ENCODE peak calls at places on chromosomes 7 and 10, in six cellular contexts. I is IMR-90, C is mesenchymal stem cell, B is neuronal stem cell, L is H9, P is H1. X is an unnamed sample.

GRCh38 chr7:84216477-84216876 is 21.9 kb upstream of the SEMA3A start:
- DNase-seq in I (peak), C (no peak), B (no peak), L (no peak), P (no peak), X (no peak)

GRCh38 chr7:16270844-16271243 is 150.5 kb downstream of the CRPPA start:
- DNase-seq in I (no peak), C (no peak), B (no peak), L (no peak), P (no peak), X (peak)

GRCh38 chr10:72098301-72099053 is 10.1 kb upstream of the SPOCK2 start:
- DNase-seq in I (no peak), C (no peak), B (no peak), L (no peak), P (no peak), X (no peak)

GRCh38 chr10:78194539-78195402 is 161.1 kb downstream of the RPS24 start:
- DNase-seq in I (peak), C (no peak), B (no peak), L (no peak), P (no peak), X (peak)

GRCh38 chr10:78556-78955 is 29.5 kb upstream of the TUBB8 start:
- DNase-seq in I (no peak), C (no peak), B (no peak), L (no peak), P (no peak), X (no peak)

GRCh38 chr10:59016043-59016442 is 160.4 kb upstream of the PHYHIPL start:
- DNase-seq in I (no peak), C (no peak), B (no peak), L (no peak), P (no peak), X (peak)

GRCh38 chr7:149720372-149721083 is 52.9 kb downstream of the ZNF467 start:
- DNase-seq in I (no peak), C (no peak), B (no peak), L (peak), P (no peak), X (peak)

GRCh38 chr7:151813445-151813844 is 63.5 kb downstream of the PRKAG2 start:
- DNase-seq in I (no peak), C (no peak), B (no peak), L (no peak), P (no peak), X (no peak)

GRCh38 chr7:139562491-139562890 is 39.0 kb downstream of the CLEC2L start:
- DNase-seq in I (no peak), C (no peak), B (no peak), L (no peak), P (no peak), X (no peak)

GRCh38 chr7:74587435-74588126 is 69.9 kb upstream of the GTF2I start:
- DNase-seq in I (peak), C (peak), B (no peak), L (peak), P (peak), X (peak)

GRCh38 chr10:108204528-108205313 is 1040.2 kb upstream of the SORCS1 start:
- DNase-seq in I (no peak), C (no peak), B (peak), L (peak), P (no peak), X (peak)

DNA sequence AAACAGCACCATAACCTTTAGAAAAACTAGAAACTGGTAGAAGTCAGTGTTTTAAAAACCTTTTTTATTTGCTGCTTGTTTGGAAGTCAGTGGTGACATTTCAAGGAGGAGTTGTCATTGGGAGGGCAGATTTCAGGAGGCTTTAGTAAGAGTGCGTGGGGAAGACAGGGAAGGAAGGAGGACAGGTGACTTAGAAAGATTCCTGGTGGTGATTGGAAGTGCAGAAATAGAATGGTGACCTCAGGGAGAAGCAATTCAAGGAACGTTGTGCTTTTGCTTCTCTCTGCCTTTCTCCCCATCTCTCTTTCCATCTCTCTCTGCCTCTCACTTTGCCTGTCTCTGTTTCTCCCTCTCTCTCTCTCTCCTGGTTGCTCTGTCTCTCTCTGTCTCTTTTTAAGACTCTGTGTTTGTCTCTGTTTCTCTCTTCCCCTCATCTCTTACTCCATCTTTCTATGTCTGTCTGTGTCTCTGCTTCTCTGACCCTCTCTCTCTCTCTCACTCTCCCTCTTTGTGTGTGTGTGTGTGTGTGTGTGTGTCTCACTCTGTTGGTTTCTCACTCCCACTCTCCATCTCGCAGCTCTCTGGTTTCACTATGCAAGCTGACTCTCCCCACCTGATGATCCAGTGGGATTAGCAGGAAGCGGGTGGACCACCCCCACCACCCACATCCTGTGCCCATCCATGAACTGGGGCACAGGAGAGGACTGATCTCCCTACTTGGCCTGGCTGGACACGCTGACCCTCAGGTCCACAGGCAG is 10.9 kb upstream of the PFKP start:
- DNase-seq in I (peak), C (peak), B (no peak), L (no peak), P (no peak), X (peak)
- H2BK15ac ChIP-seq in I (peak), C (no peak), B (peak), L (no peak), P (no peak), X (no peak)

GRCh38 chr10:80460399-80461207 is 6.5 kb downstream of the TSPAN14 start:
- DNase-seq in I (peak), C (no peak), B (no peak), L (peak), P (peak), X (peak)
- H3K18ac ChIP-seq in I (no peak), C (peak), B (peak), L (no peak), P (peak), X (peak)

GRCh38 chr7:41030673-41031072 is 672.2 kb downstream of the INHBA start:
- DNase-seq in I (peak), C (peak), B (no peak), L (no peak), P (no peak), X (no peak)

GRCh38 chr7:41029072-41029492 is 673.8 kb downstream of the INHBA start:
- DNase-seq in I (peak), C (peak), B (no peak), L (no peak), P (no peak), X (peak)

GRCh38 chr7:41024126-41024525 is 678.8 kb downstream of the INHBA start:
- DNase-seq in I (no peak), C (no peak), B (no peak), L (no peak), P (no peak), X (no peak)

GRCh38 chr7:41028591-41028990 is 674.3 kb downstream of the INHBA start:
- DNase-seq in I (no peak), C (no peak), B (no peak), L (no peak), P (no peak), X (no peak)

GRCh38 chr7:41027428-41028115 is 675.3 kb downstream of the INHBA start:
- DNase-seq in I (peak), C (peak), B (no peak), L (no peak), P (no peak), X (peak)
- H4K8ac ChIP-seq in I (peak), C (peak), B (no peak), L (no peak), P (no peak), X (no peak)

DNA sequence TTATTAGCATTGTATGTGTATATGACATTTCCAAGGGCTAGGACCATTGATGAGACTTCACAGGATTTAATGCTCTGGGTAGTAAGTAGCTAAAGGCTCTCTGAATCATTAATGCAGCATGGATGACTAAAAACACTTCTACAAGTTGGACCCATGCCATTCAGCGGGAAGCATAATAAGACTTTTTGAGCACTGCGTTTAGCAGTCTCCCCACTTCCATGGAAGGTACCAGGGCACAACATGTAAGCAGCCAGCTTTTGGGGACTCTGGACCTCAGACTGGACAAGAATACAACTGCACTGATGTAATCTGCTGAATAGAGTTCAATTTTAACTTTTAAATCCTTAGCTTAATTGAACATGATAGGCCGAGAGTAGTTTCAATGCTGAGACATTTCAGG is 191.7 kb upstream of the IMMP2L start:
- DNase-seq in I (peak), C (no peak), B (no peak), L (no peak), P (no peak), X (no peak)
- H2BK15ac ChIP-seq in I (no peak), C (no peak), B (no peak), L (no peak), P (no peak), X (no peak)

GRCh38 chr10:23918839-23919238 is 290.1 kb upstream of the KIAA1217 start:
- DNase-seq in I (no peak), C (no peak), B (no peak), L (peak), P (no peak), X (peak)
- H3K18ac ChIP-seq in I (no peak), C (no peak), B (no peak), L (no peak), P (no peak), X (no peak)

GRCh38 chr7:100866721-100867039 is 507 bp upstream of the TRIP6 start:
- DNase-seq in I (no peak), C (no peak), B (no peak), L (no peak), P (peak), X (no peak)
- H4K8ac ChIP-seq in I (peak), C (peak), B (peak), L (no peak), P (peak), X (no peak)

GRCh38 chr10:70234668-70235447 is 1.6 kb upstream of the PPA1 start:
- DNase-seq in I (peak), C (peak), B (no peak), L (no peak), P (no peak), X (no peak)

GRCh38 chr10:70232155-70232858 is 922 bp downstream of the PPA1 start:
- DNase-seq in I (peak), C (peak), B (peak), L (no peak), P (peak), X (peak)

GRCh38 chr10:70232859-70233108 is 445 bp downstream of the PPA1 start:
- DNase-seq in I (no peak), C (no peak), B (no peak), L (no peak), P (no peak), X (no peak)

GRCh38 chr10:70233939-70234300 is 691 bp upstream of the PPA1 start:
- DNase-seq in I (no peak), C (no peak), B (no peak), L (no peak), P (no peak), X (no peak)

GRCh38 chr10:70233109-70233938 is at the start of gene PPA1:
- DNase-seq in I (peak), C (peak), B (peak), L (peak), P (peak), X (peak)
- H2BK15ac ChIP-seq in I (peak), C (peak), B (no peak), L (no peak), P (peak), X (peak)

GRCh38 chr7:1503390-1503789 is 799 bp downstream of the INTS1 start:
- DNase-seq in I (no peak), C (no peak), B (no peak), L (no peak), P (no peak), X (no peak)
- H3K18ac ChIP-seq in I (no peak), C (no peak), B (no peak), L (no peak), P (no peak), X (no peak)